ENCODE peak calls at places on chromosomes 4 and X, in four cellular contexts. Y is HepG2, S is K562, L is GM12878. H is an unnamed sample.

GRCh38 chr4:147865926-147866325 is 134.0 kb downstream of the ARHGAP10 start:
- DNase-seq in S (no peak), Y (no peak), L (no peak), H (no peak)

GRCh38 chrX:74514384-74514783 is 93.1 kb downstream of the SLC16A2 start:
- DNase-seq in S (no peak), L (no peak), Y (peak; percentile 2), H (peak; percentile 17)

GRCh38 chrX:153708415-153708814 is 15.8 kb downstream of the BCAP31 start:
- DNase-seq in Y (peak; percentile 65), L (no peak), S (peak; percentile 89), H (peak; percentile 73)

GRCh38 chrX:151870603-151871002 is 42.1 kb upstream of the MAGEA4 start:
- DNase-seq in Y (peak; percentile 2), L (no peak), S (no peak), H (no peak)

GRCh38 chr4:72314869-72315268 is 254.2 kb downstream of the ADAMTS3 start:
- DNase-seq in S (no peak), L (no peak), Y (no peak), H (no peak)

GRCh38 chr4:112083587-112084347 is 61.5 kb upstream of the FAM241A start:
- DNase-seq in L (no peak), Y (peak; percentile 18), S (no peak), H (no peak)

GRCh38 chrX:128052303-128052702 is at the start of gene ACTRT1:
- DNase-seq in Y (no peak), L (no peak), S (no peak), H (no peak)

GRCh38 chrX:6432211-6432610 is 102.7 kb downstream of the VCX3A start:
- DNase-seq in L (no peak), Y (no peak), S (no peak), H (no peak)

GRCh38 chr4:183988874-183989273 is 83.8 kb downstream of the STOX2 start:
- DNase-seq in Y (no peak), L (no peak), S (no peak), H (no peak)

GRCh38 chr4:168715889-168716288 is 219.0 kb downstream of the PALLD start:
- DNase-seq in Y (no peak), S (no peak), L (no peak), H (no peak)

GRCh38 chr4:3415471-3416141 is 26.2 kb upstream of the HGFAC start:
- DNase-seq in S (no peak), Y (no peak), L (no peak), H (no peak)

GRCh38 chr4:89496851-89497250 is 189.3 kb upstream of the GPRIN3 start:
- DNase-seq in S (no peak), L (no peak), Y (no peak), H (no peak)

GRCh38 chrX:150690126-150690525 is 3.1 kb upstream of the MTMR1 start:
- DNase-seq in L (no peak), S (no peak), Y (no peak), H (no peak)

GRCh38 chr4:15653864-15654391 is 1.2 kb downstream of the FBXL5 start:
- DNase-seq in Y (peak; percentile 31), S (peak; percentile 80), L (no peak), H (no peak)

GRCh38 chr4:22170353-22170752 is 221.8 kb upstream of the KCNIP4 start:
- DNase-seq in S (no peak), Y (no peak), L (no peak), H (no peak)

GRCh38 chrX:154443479-154443910 is 446 bp upstream of the FAM50A start:
- DNase-seq in S (no peak), L (no peak), Y (no peak), H (no peak)

GRCh38 chrX:41419082-41419481 is 28.1 kb upstream of the NYX start:
- DNase-seq in L (no peak), Y (no peak), S (no peak), H (no peak)

GRCh38 chr4:44425614-44426208 is 22.9 kb downstream of the KCTD8 start:
- DNase-seq in Y (no peak), L (no peak), S (no peak), H (peak; percentile 49)

GRCh38 chr4:184348311-184349233 is 125.8 kb downstream of the IRF2 start:
- DNase-seq in L (peak; percentile 32), S (peak; percentile 54), Y (peak; percentile 99), H (no peak)

GRCh38 chr4:140533951-140534480 is 10.0 kb downstream of the ELMOD2 start:
- DNase-seq in L (no peak), Y (no peak), S (no peak), H (no peak)

GRCh38 chr4:182339246-182339645 is 96.0 kb downstream of the TENM3 start:
- DNase-seq in L (no peak), Y (no peak), S (no peak), H (peak; percentile 20)
- TF ChIP-seq CREB1 in L (no peak), Y (no peak), S (no peak), H (no peak)

GRCh38 chr4:38914859-38915258 is 47.3 kb downstream of the FAM114A1 start:
- DNase-seq in Y (no peak), L (no peak), S (no peak), H (no peak)

GRCh38 chr4:38909015-38909414 is 41.4 kb downstream of the FAM114A1 start:
- DNase-seq in S (no peak), L (no peak), Y (no peak), H (no peak)

GRCh38 chr4:38905657-38906398 is 38.2 kb downstream of the FAM114A1 start:
- DNase-seq in S (peak; percentile 33), L (no peak), Y (no peak), H (no peak)

GRCh38 chr4:38911257-38911656 is 43.7 kb downstream of the FAM114A1 start:
- DNase-seq in Y (no peak), S (peak; percentile 12), L (no peak), H (no peak)
- TF ChIP-seq SP1 in Y (no peak), S (no peak), L (no peak), H (no peak)

GRCh38 chrX:27674491-27674890 is 84.3 kb downstream of the DCAF8L2 start:
- DNase-seq in L (no peak), S (no peak), Y (no peak), H (no peak)

GRCh38 chrX:27675493-27675892 is 85.3 kb downstream of the DCAF8L2 start:
- DNase-seq in S (no peak), Y (no peak), L (no peak), H (no peak)

GRCh38 chrX:27680726-27681125 is 90.6 kb downstream of the DCAF8L2 start:
- DNase-seq in S (no peak), Y (no peak), L (no peak), H (no peak)

GRCh38 chrX:27679281-27679680 is 89.1 kb downstream of the DCAF8L2 start:
- DNase-seq in Y (no peak), L (no peak), S (no peak), H (no peak)
- TF ChIP-seq ESRRA in Y (no peak), L (no peak), S (no peak), H (no peak)

GRCh38 chrX:125295337-125295736 is 24.3 kb upstream of the TEX13C start:
- DNase-seq in L (no peak), Y (no peak), S (no peak), H (no peak)
- TF ChIP-seq CREB1 in L (peak; percentile 81), Y (no peak), S (no peak), H (no peak)

GRCh38 chr4:118787844-118788380 is 48.0 kb downstream of the SEC24D start:
- DNase-seq in Y (no peak), S (no peak), L (no peak), H (no peak)
- TF ChIP-seq SP1 in Y (no peak), S (no peak), L (no peak), H (no peak)

GRCh38 chrX:22424141-22424915 is 151.6 kb downstream of the CBLL2 start:
- DNase-seq in L (no peak), Y (no peak), S (no peak), H (no peak)

GRCh38 chrX:22429704-22430103 is 157.0 kb downstream of the CBLL2 start:
- DNase-seq in L (no peak), S (no peak), Y (no peak), H (no peak)

GRCh38 chrX:22430701-22431100 is 158.0 kb downstream of the CBLL2 start:
- DNase-seq in Y (no peak), L (no peak), S (no peak), H (no peak)

GRCh38 chrX:22424919-22425318 is 152.2 kb downstream of the CBLL2 start:
- DNase-seq in Y (no peak), L (no peak), S (no peak), H (no peak)
- TF ChIP-seq ESRRA in Y (no peak), L (no peak), S (no peak), H (no peak)

GRCh38 chr4:1363540-1363939 is 16.5 kb downstream of the UVSSA start:
- DNase-seq in Y (no peak), L (no peak), S (no peak), H (no peak)
- TF ChIP-seq CREB1 in Y (no peak), L (no peak), S (no peak), H (no peak)

GRCh38 chr4:69534697-69535096 is 39.0 kb upstream of the UGT2B4 start:
- DNase-seq in S (no peak), L (no peak), Y (no peak), H (no peak)

GRCh38 chr4:69532125-69532524 is 36.4 kb upstream of the UGT2B4 start:
- DNase-seq in L (no peak), S (no peak), Y (no peak), H (no peak)

GRCh38 chr4:69532886-69533506 is 37.3 kb upstream of the UGT2B4 start:
- DNase-seq in L (no peak), Y (no peak), S (no peak), H (no peak)

GRCh38 chr4:69536980-69537379 is 41.3 kb upstream of the UGT2B4 start:
- DNase-seq in L (no peak), S (no peak), Y (no peak), H (no peak)

GRCh38 chr4:69536558-69536957 is 40.9 kb upstream of the UGT2B4 start:
- DNase-seq in L (no peak), Y (no peak), S (no peak), H (no peak)
- TF ChIP-seq SP1 in L (no peak), Y (no peak), S (no peak), H (no peak)

GRCh38 chrX:23338334-23338733 is 3.7 kb downstream of the PTCHD1 start:
- DNase-seq in Y (no peak), S (no peak), L (no peak), H (no peak)
- TF ChIP-seq ESRRA in Y (no peak), S (no peak), L (no peak), H (no peak)

GRCh38 chr4:186079698-186080097 is 10.7 kb downstream of the TLR3 start:
- DNase-seq in Y (no peak), L (no peak), S (no peak), H (no peak)

GRCh38 chr4:186078977-186079697 is 10.2 kb downstream of the TLR3 start:
- DNase-seq in L (no peak), Y (no peak), S (no peak), H (peak; percentile 47)

GRCh38 chr4:186081202-186081807 is 12.3 kb downstream of the TLR3 start:
- DNase-seq in S (no peak), L (no peak), Y (no peak), H (peak; percentile 67)
- TF ChIP-seq CREB1 in S (no peak), L (no peak), Y (no peak), H (no peak)